ENCODE peak calls at places on chromosome 12, in eight cellular contexts. T is kidney epithelial cell; X is CD4-positive, alpha-beta T cell; U is activated B cell treated with CpG ODN at 0.5 μM for 24 hours; W is activated naive CD4-positive, alpha-beta T cell; E is GDM1; G is astrocyte of the cerebellum; V is endodermal cell. R is an unnamed sample.

GRCh38 chr12:53506881-53507719 is at the start of gene NPFF:
- DNase-seq in U (no peak), V (peak), W (no peak), G (no peak), X (no peak), E (no peak), T (no peak), R (no peak)

GRCh38 chr12:50924439-50925341 is 27.7 kb upstream of the HIGD1C start:
- DNase-seq in T (peak), G (peak), V (peak), E (peak), U (peak), X (no peak), W (no peak), R (peak)

GRCh38 chr12:95548056-95548538 is 3.2 kb downstream of the USP44 start:
- DNase-seq in T (no peak), U (peak), X (no peak), W (peak), E (no peak), V (peak), G (no peak), R (no peak)

GRCh38 chr12:29807125-29807524 is 23.4 kb upstream of the TMTC1 start:
- DNase-seq in X (no peak), G (no peak), T (no peak), U (no peak), V (no peak), E (no peak), W (no peak), R (no peak)

GRCh38 chr12:46049665-46050064 is 59.3 kb upstream of the SCAF11 start:
- DNase-seq in X (no peak), V (peak), G (no peak), E (no peak), T (no peak), W (no peak), U (no peak), R (no peak)

GRCh38 chr12:53825246-53826081 is 73.7 kb upstream of the CISTR start:
- DNase-seq in U (no peak), G (no peak), T (no peak), E (no peak), X (no peak), V (no peak), W (no peak), R (no peak)

GRCh38 chr12:68331500-68331868 is 678 bp downstream of the MDM1 start:
- DNase-seq in U (no peak), G (no peak), W (no peak), T (no peak), V (no peak), E (no peak), X (no peak), R (no peak)

GRCh38 chr12:69468237-69469026 is 1.8 kb upstream of the FRS2 start:
- DNase-seq in E (no peak), V (peak), G (no peak), U (no peak), X (no peak), T (no peak), W (no peak), R (no peak)

GRCh38 chr12:84642201-84642600 is 270.4 kb downstream of the SLC6A15 start:
- DNase-seq in V (no peak), G (no peak), T (no peak), X (no peak), U (no peak), W (no peak), E (no peak), R (no peak)

GRCh38 chr12:67721216-67721615 is 72.7 kb downstream of the DYRK2 start:
- DNase-seq in G (no peak), T (no peak), W (no peak), V (peak), E (no peak), U (no peak), X (no peak), R (no peak)

GRCh38 chr12:6957741-6958608 is 6.8 kb downstream of the PTPN6 start:
- DNase-seq in X (no peak), G (no peak), U (no peak), T (no peak), E (no peak), W (no peak), V (no peak), R (no peak)

GRCh38 chr12:93080452-93080851 is 151.4 kb upstream of the EEA1 start:
- DNase-seq in E (no peak), X (no peak), W (no peak), V (peak), T (no peak), U (no peak), G (no peak), R (no peak)

GRCh38 chr12:6452245-6452731 is 446 bp downstream of the TAPBPL start:
- DNase-seq in W (no peak), T (no peak), X (no peak), U (no peak), G (no peak), V (no peak), E (no peak), R (no peak)

GRCh38 chr12:53735-54095 is 12.9 kb upstream of the IQSEC3 start:
- DNase-seq in V (peak), G (no peak), T (no peak), W (no peak), U (no peak), E (no peak), X (no peak), R (no peak)

GRCh38 chr12:46522141-46522540 is 149.6 kb upstream of the SLC38A2 start:
- DNase-seq in T (no peak), E (no peak), W (no peak), X (no peak), G (no peak), V (no peak), U (no peak), R (no peak)

GRCh38 chr12:125340791-125341190 is 275.6 kb downstream of the AACS start:
- DNase-seq in X (no peak), E (no peak), V (peak), G (peak), T (no peak), U (no peak), W (no peak), R (no peak)

GRCh38 chr12:120100630-120101029 is 15.9 kb downstream of the RAB35 start:
- DNase-seq in X (no peak), E (no peak), G (no peak), V (no peak), T (no peak), W (no peak), U (no peak), R (no peak)

GRCh38 chr12:51071663-51072062 is 11.7 kb downstream of the CSRNP2 start:
- DNase-seq in U (no peak), T (no peak), V (no peak), W (no peak), G (no peak), X (no peak), E (no peak), R (no peak)

GRCh38 chr12:23906329-23906728 is 43.1 kb downstream of the SOX5 start:
- DNase-seq in T (peak), W (no peak), X (no peak), G (peak), E (no peak), U (no peak), V (peak), R (no peak)

GRCh38 chr12:116319851-116320621 is 42.5 kb upstream of the MED13L start:
- DNase-seq in V (no peak), X (no peak), T (no peak), E (peak), G (peak), W (no peak), U (no peak), R (no peak)

GRCh38 chr12:55067701-55068100 is 47.9 kb downstream of the NEUROD4 start:
- DNase-seq in G (no peak), T (no peak), U (no peak), E (no peak), V (no peak), W (no peak), X (no peak), R (no peak)